ENCODE peak calls at places on chromosomes 1 and 21, in five cellular contexts. L is bronchial epithelial cell, I is suprapubic skin, Z is GM23338, N is psoas muscle. T is an unnamed sample.

GRCh38 chr1:101732221-101732620 is 264.5 kb downstream of the OLFM3 start:
- DNase-seq in L (no peak), I (no peak), Z (no peak), N (no peak), T (no peak)

GRCh38 chr21:29394051-29394450 is 95.3 kb downstream of the BACH1 start:
- DNase-seq in L (peak), I (no peak), Z (no peak), N (no peak), T (no peak)

GRCh38 chr1:204405988-204406387 is 5.6 kb downstream of the PPP1R15B start:
- DNase-seq in L (no peak), I (no peak), Z (no peak), N (no peak), T (no peak)

GRCh38 chr1:36305915-36306209 is 306 bp upstream of the SH3D21 start:
- DNase-seq in L (peak), I (no peak), Z (no peak), N (no peak), T (no peak)

GRCh38 chr1:19926296-19927129 is 3.1 kb upstream of the PLA2G2E start:
- DNase-seq in L (peak), I (no peak), Z (no peak), N (no peak), T (no peak)

GRCh38 chr1:8706995-8707396 is 110.4 kb downstream of the RERE start:
- DNase-seq in L (no peak), I (no peak), Z (peak), N (no peak), T (no peak)

GRCh38 chr1:183913556-183913955 is 108.6 kb downstream of the RGL1 start:
- DNase-seq in L (no peak), I (no peak), Z (no peak), N (no peak), T (no peak)

GRCh38 chr1:119935373-119935772 is 39.1 kb upstream of the ADAM30 start:
- DNase-seq in L (no peak), I (no peak), Z (no peak), N (no peak), T (no peak)

GRCh38 chr1:86517336-86517735 is 29.5 kb upstream of the CLCA4 start:
- DNase-seq in L (peak), I (no peak), Z (peak), N (no peak), T (no peak)

GRCh38 chr1:20233394-20233793 is 47.1 kb upstream of the PLA2G2C start:
- DNase-seq in L (peak), I (no peak), Z (peak), N (no peak), T (no peak)

GRCh38 chr1:178060789-178061556 is 32.9 kb upstream of the RASAL2 start:
- DNase-seq in L (peak), I (no peak), Z (peak), N (no peak), T (peak)

GRCh38 chr1:200699871-200700270 is 30.2 kb upstream of the DDX59 start:
- DNase-seq in L (peak), I (no peak), Z (peak), N (no peak), T (peak)

GRCh38 chr1:11918779-11919519 is 7.3 kb downstream of the KIAA2013 start:
- DNase-seq in L (peak), I (no peak), Z (no peak), N (peak), T (peak)

GRCh38 chr21:36156815-36157670 is at the start of gene DOP1B:
- DNase-seq in L (no peak), I (peak), Z (peak), N (no peak), T (no peak)

GRCh38 chr1:46062651-46063319 is 69.6 kb downstream of the PIK3R3 start:
- DNase-seq in L (no peak), I (no peak), Z (no peak), N (no peak), T (no peak)

GRCh38 chr1:166153641-166154350 is 13.0 kb downstream of the FAM78B start:
- DNase-seq in L (no peak), I (no peak), Z (no peak), N (no peak), T (no peak)

GRCh38 chr21:29302340-29302991 is 3.7 kb downstream of the BACH1 start:
- DNase-seq in L (peak), I (no peak), Z (no peak), N (no peak), T (no peak)

GRCh38 chr1:74468982-74469603 is 43.3 kb downstream of the LRRC53 start:
- DNase-seq in L (peak), I (no peak), Z (peak), N (no peak), T (no peak)

GRCh38 chr1:170698711-170699275 is 34.9 kb downstream of the PRRX1 start:
- DNase-seq in L (no peak), I (no peak), Z (peak), N (no peak), T (no peak)

GRCh38 chr1:91749690-91750335 is 136.1 kb downstream of the TGFBR3 start:
- DNase-seq in L (no peak), I (no peak), Z (no peak), N (no peak), T (no peak)

GRCh38 chr1:158798531-158798930 is 17.5 kb upstream of the OR6N2 start:
- DNase-seq in L (no peak), I (no peak), Z (no peak), N (no peak), T (no peak)

GRCh38 chr1:91889717-91890459 is 3.9 kb upstream of the TGFBR3 start:
- DNase-seq in L (peak), I (no peak), Z (no peak), N (no peak), T (no peak)

GRCh38 chr1:153475282-153475681 is 14.8 kb upstream of the S100A7 start:
- DNase-seq in L (no peak), I (no peak), Z (no peak), N (no peak), T (no peak)

GRCh38 chr1:220409751-220410370 is 118.1 kb upstream of the MARK1 start:
- DNase-seq in L (no peak), I (no peak), Z (peak), N (no peak), T (no peak)

GRCh38 chr1:37553598-37553926 is 531 bp downstream of the SNIP1 start:
- DNase-seq in L (peak), I (no peak), Z (peak), N (no peak), T (no peak)

GRCh38 chr1:10853701-10854100 is 57.3 kb upstream of the CASZ1 start:
- DNase-seq in L (no peak), I (no peak), Z (no peak), N (no peak), T (no peak)

GRCh38 chr1:85027242-85027983 is 20.9 kb downstream of the MCOLN3 start:
- DNase-seq in L (peak), I (no peak), Z (peak), N (no peak), T (no peak)

GRCh38 chr1:108082741-108083562 is 117.2 kb downstream of the SLC25A24 start:
- DNase-seq in L (peak), I (no peak), Z (peak), N (no peak), T (no peak)

GRCh38 chr1:35454616-35455015 is 102.6 kb downstream of the KIAA0319L start:
- DNase-seq in L (peak), I (no peak), Z (no peak), N (no peak), T (peak)

GRCh38 chr1:172661107-172661506 is 2.2 kb downstream of the FASLG start:
- DNase-seq in L (no peak), I (no peak), Z (no peak), N (no peak), T (no peak)

GRCh38 chr1:115052454-115053083 is 22.9 kb downstream of the TSHB start:
- DNase-seq in L (peak), I (no peak), Z (peak), N (no peak), T (no peak)

GRCh38 chr1:26218906-26219494 is 15.0 kb upstream of the CEP85 start:
- DNase-seq in L (no peak), I (no peak), Z (no peak), N (peak), T (no peak)

GRCh38 chr1:49226758-49227157 is 450.1 kb upstream of the BEND5 start:
- DNase-seq in L (no peak), I (no peak), Z (no peak), N (no peak), T (no peak)

GRCh38 chr21:38831526-38832467 is 26.1 kb downstream of the ETS2 start:
- DNase-seq in L (peak), I (peak), Z (no peak), N (no peak), T (peak)

GRCh38 chr1:245788269-245788668 is 633.5 kb downstream of the KIF26B start:
- DNase-seq in L (peak), I (no peak), Z (no peak), N (no peak), T (peak)

GRCh38 chr21:16534408-16535099 is 804.8 kb downstream of the USP25 start:
- DNase-seq in L (peak), I (peak), Z (no peak), N (peak), T (no peak)

GRCh38 chr1:56168176-56168575 is 411.2 kb downstream of the PLPP3 start:
- DNase-seq in L (no peak), I (no peak), Z (no peak), N (no peak), T (no peak)

GRCh38 chr1:202125611-202126010 is 2.9 kb downstream of the GPR37L1 start:
- DNase-seq in L (no peak), I (no peak), Z (no peak), N (no peak), T (no peak)

GRCh38 chr1:198929961-198930599 is 291.2 kb downstream of the PTPRC start:
- DNase-seq in L (peak), I (no peak), Z (peak), N (no peak), T (no peak)

GRCh38 chr1:198927129-198927528 is 288.3 kb downstream of the PTPRC start:
- DNase-seq in L (no peak), I (no peak), Z (no peak), N (no peak), T (no peak)

GRCh38 chr1:198932351-198932991 is 293.6 kb downstream of the PTPRC start:
- DNase-seq in L (peak), I (no peak), Z (peak), N (no peak), T (no peak)

GRCh38 chr1:198925575-198925974 is 286.7 kb downstream of the PTPRC start:
- DNase-seq in L (no peak), I (no peak), Z (no peak), N (no peak), T (no peak)

DNA sequence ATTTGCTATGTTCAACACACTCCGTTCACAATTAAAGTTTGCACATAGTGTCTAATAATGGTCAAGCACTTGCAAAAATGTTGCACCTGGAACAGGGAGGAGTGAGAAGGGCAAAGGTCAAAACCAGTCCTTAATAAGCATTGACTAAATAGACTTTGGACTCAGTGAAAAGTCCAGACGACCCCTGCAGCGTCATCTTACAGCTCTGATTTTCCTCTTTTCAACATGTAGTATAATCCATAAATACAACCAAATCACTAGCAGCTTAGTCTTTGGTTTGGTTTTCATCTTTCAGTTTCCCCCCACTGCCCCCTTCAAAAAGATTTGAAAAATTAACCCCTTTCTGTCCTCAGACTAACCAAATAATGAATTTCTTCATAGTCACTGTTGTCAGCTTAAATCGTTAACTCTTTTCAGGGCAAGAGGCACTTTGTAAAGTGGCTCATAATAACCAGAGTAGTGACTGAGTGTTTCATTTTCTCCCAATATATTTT is 290.3 kb downstream of the PTPRC start:
- DNase-seq in L (no peak), I (no peak), Z (no peak), N (no peak), T (no peak)
- H3K4me3 ChIP-seq in L (no peak), I (no peak), Z (no peak), N (no peak), T (no peak)

DNA sequence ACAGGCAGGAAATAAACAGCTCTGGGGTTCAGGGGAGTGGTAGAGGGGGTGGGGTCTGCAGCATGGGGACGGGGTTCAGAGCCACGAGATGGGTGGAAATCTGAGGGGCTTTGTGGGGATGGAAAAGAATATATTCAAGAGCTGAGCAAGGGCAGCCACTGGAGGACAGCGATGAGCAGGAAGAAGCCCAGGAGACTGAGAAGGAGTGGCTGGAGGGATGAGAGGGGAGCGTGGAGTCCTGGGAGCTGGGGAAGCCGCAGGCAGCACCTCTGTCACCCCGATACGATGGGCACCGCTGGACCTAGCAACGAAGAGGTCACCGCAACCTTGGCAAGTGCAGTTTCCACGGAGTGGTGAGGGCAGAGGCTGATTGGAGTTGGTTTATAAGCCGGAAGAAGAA is 10.0 kb upstream of the KCNAB2 start:
- DNase-seq in L (no peak), I (no peak), Z (peak), N (no peak), T (no peak)
- TF ChIP-seq CTCF in L (no peak), I (no peak), Z (no peak), N (no peak), T (peak)

GRCh38 chr1:18336811-18337210 is 143.9 kb upstream of the KLHDC7A start:
- DNase-seq in L (no peak), I (no peak), Z (no peak), N (no peak), T (no peak)
- H3K4me3 ChIP-seq in L (no peak), I (no peak), Z (no peak), N (no peak), T (no peak)

DNA sequence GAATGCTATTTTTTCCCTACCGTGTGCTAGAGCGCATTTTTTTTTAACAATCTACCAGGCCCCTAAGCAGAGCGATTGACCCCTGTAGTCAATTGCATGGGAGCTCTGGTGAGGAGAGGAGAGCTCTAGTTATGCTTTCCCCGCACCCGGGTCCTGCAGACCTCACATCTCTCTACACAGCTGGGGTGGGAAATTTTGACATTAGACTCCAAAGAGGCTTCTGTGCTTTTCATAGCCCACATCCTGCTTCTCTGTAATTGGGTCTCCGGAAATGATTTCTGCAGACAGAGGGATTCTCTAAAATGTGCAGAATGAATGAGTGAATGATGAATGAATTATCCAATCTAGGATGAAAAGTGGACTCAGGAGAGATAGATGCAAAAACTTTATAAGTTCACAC is 41.5 kb upstream of the DUSP10 start:
- DNase-seq in L (no peak), I (no peak), Z (no peak), N (no peak), T (no peak)
- TF ChIP-seq CTCF in L (no peak), I (no peak), Z (no peak), N (no peak), T (no peak)

GRCh38 chr21:37435120-37435519 is 68.5 kb downstream of the DYRK1A start:
- DNase-seq in L (peak), I (no peak), Z (peak), N (peak), T (peak)
- H3K4me3 ChIP-seq in L (no peak), I (no peak), Z (no peak), N (peak), T (no peak)

DNA sequence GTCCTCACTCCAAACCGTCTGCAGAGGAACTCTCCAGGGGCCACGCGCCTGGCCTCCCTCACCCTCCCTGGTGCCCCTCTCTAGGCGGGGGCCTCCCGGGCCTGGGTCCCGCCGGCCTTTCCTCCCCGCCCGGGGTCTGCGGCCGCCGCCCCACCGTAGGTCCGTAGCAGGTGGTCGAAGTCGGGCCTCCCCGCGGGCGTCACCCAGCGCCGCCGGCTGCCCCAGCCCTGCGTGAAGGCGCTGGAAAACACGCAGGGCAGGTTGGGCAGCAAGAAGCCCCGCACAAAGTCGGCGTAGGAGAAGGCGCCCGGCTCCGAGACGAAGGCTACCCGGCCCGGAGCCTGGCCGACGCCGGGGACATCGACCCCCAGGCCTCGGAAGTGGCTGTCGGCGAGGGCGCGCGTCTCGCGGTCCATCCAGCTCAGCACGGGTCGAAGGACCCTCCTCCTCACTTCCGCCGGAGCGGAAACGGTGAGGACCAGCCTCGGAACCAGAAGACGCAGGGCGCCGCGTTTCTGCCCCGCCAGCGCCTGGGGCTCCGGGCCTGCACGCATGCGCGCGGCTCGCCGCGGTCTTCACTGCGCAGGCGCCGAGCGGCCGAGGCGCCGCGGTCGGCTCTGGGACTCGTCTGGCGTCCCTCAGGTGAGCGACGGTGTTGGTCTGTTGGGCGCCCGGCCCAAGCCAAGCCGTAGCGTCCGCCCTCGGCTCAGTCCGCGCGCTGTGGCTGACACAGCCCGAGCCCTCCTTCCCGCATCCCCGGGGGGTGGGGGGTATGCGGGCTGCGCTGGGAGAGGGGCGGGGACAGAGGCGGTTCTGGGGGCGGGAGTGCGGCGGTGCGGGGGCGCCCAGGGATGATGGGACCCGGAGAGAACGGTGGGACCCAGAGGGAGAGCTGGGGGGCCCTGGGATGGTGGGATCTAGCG is at the start of the genes JMJD4 and SNAP47:
- DNase-seq in L (peak), I (peak), Z (peak), N (peak), T (peak)
- TF ChIP-seq CTCF in L (no peak), I (no peak), Z (no peak), N (no peak), T (no peak)

GRCh38 chr1:186680031-186681012 is at the start of gene PTGS2:
- DNase-seq in L (peak), I (peak), Z (peak), N (peak), T (peak)

GRCh38 chr1:186681136-186681535 is 913 bp upstream of the PTGS2 start:
- DNase-seq in L (no peak), I (no peak), Z (no peak), N (no peak), T (no peak)

GRCh38 chr1:186683637-186684410 is 3.6 kb upstream of the PTGS2 start:
- DNase-seq in L (no peak), I (no peak), Z (no peak), N (no peak), T (no peak)

GRCh38 chr1:186682721-186683120 is 2.5 kb upstream of the PTGS2 start:
- DNase-seq in L (peak), I (no peak), Z (peak), N (no peak), T (no peak)

GRCh38 chr1:186681806-186682205 is 1.6 kb upstream of the PTGS2 start:
- DNase-seq in L (peak), I (no peak), Z (no peak), N (no peak), T (no peak)
- H3K4me3 ChIP-seq in L (peak), I (no peak), Z (no peak), N (no peak), T (peak)

DNA sequence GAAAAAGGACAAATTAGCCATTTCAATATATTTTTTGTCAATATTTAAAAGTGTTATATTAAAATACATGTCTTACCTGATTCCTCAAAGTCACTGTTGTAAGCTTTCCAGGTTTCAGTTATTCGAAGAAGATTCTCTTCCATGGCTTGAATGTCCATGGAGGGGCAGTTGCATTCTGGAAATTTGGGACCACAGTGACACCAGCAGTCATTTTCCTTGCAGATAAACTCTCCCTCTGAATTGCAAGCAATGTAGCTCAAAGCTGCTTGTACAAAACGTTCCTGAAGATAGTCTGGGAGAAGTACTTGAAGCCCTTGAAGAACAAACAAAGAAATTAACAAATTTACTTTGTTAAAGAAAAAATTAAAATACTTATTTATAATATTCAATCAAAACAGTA is 251.7 kb downstream of the BRINP3 start:
- DNase-seq in L (no peak), I (no peak), Z (no peak), N (no peak), T (no peak)
- TF ChIP-seq CTCF in L (no peak), I (no peak), Z (no peak), N (no peak), T (no peak)

T was measured in AG04449.